ENCODE peak calls at places on chromosomes 13 and 19, in seven cellular contexts. L is NCI-H1436; G is hypothalamus; K is HS-27A; S is activated CD4-positive, alpha-beta T cell treated with anti-CD3 and anti-CD28 coated beads, Interleukin-2, amount 50 U/mL, for 1 hour; O is cardiac muscle cell; T is non-pigmented ciliary epithelial cell. D is an unnamed sample.
A peak's percentile ranks its signal among the peaks of the same experiment; 100 is the strongest.

GRCh38 chr13:102012299-102013293 is 389.3 kb downstream of the FGF14 start:
- DNase-seq in L (no peak), G (no peak), K (no peak), S (no peak), O (no peak), T (no peak), D (no peak)

GRCh38 chr13:23159587-23160240 is 21.1 kb upstream of the SGCG start:
- DNase-seq in L (no peak), G (no peak), K (no peak), S (no peak), O (no peak), T (no peak), D (no peak)

GRCh38 chr13:107458269-107458668 is 757.1 kb downstream of the LIG4 start:
- DNase-seq in L (no peak), G (no peak), K (no peak), S (no peak), O (no peak), T (no peak), D (no peak)

GRCh38 chr13:114149774-114150740 is 17.6 kb upstream of the RASA3 start:
- DNase-seq in L (no peak), G (no peak), K (no peak), S (no peak), O (no peak), T (no peak), D (peak; percentile 9)

GRCh38 chr13:112446867-112447266 is 70.7 kb downstream of the SPACA7 start:
- DNase-seq in L (no peak), G (no peak), K (no peak), S (no peak), O (no peak), T (no peak), D (no peak)

GRCh38 chr13:29924482-29924884 is 74.1 kb upstream of the UBL3 start:
- DNase-seq in L (no peak), G (no peak), K (no peak), S (no peak), O (no peak), T (peak; percentile 64), D (no peak)

GRCh38 chr13:40878321-40878720 is 88.9 kb downstream of the SLC25A15 start:
- DNase-seq in L (no peak), G (no peak), K (no peak), S (no peak), O (no peak), T (peak; percentile 20), D (no peak)

GRCh38 chr13:76823969-76824368 is 62.2 kb downstream of the KCTD12 start:
- DNase-seq in L (no peak), G (no peak), K (no peak), S (no peak), O (no peak), T (no peak), D (no peak)

GRCh38 chr13:26061947-26062346 is 10.1 kb upstream of the SHISA2 start:
- DNase-seq in L (no peak), G (no peak), K (no peak), S (no peak), O (no peak), T (peak; percentile 78), D (no peak)

GRCh38 chr13:91401916-91402315 is 3.5 kb downstream of the GPC5 start:
- DNase-seq in L (no peak), G (no peak), K (no peak), S (no peak), O (no peak), T (no peak), D (no peak)

GRCh38 chr19:2027361-2027760 is 11.8 kb upstream of the BTBD2 start:
- DNase-seq in L (no peak), G (no peak), K (no peak), S (no peak), O (no peak), T (no peak), D (no peak)

GRCh38 chr19:49818691-49819331 is 722 bp downstream of the MED25 start:
- DNase-seq in L (no peak), G (no peak), K (no peak), S (no peak), O (no peak), T (no peak), D (no peak)

GRCh38 chr19:12932392-12933286 is 872 bp downstream of the FARSA start:
- DNase-seq in L (no peak), G (no peak), K (no peak), S (no peak), O (no peak), T (no peak), D (no peak)

GRCh38 chr19:48283908-48284307 is 14.0 kb downstream of the ZNF114 start:
- DNase-seq in L (no peak), G (no peak), K (peak; percentile 94), S (no peak), O (no peak), T (peak; percentile 96), D (no peak)

GRCh38 chr13:114140909-114141255 is 8.5 kb upstream of the RASA3 start:
- DNase-seq in L (no peak), G (no peak), K (no peak), S (peak; percentile 52), O (no peak), T (no peak), D (no peak)

GRCh38 chr13:80802946-80803345 is 462.0 kb upstream of the SPRY2 start:
- DNase-seq in L (no peak), G (no peak), K (no peak), S (no peak), O (no peak), T (no peak), D (no peak)

GRCh38 chr13:21069561-21070004 is 8.2 kb upstream of the LATS2 start:
- DNase-seq in L (no peak), G (no peak), K (peak; percentile 84), S (no peak), O (no peak), T (peak; percentile 90), D (no peak)